ENCODE peak calls at places on chromosomes 4 and X, in nine cellular contexts. K is IMR-90, X is PC-3, Z is AG04450, C is breast epithelium, L is body of pancreas, R is OCI-LY7, O is RWPE1, Q is SK-N-SH. J is an unnamed sample.

GRCh38 chr4:159503243-159503642 is 400.4 kb downstream of the RAPGEF2 start:
- DNase-seq in K (no peak), X (peak; percentile 3), Z (no peak), C (no peak), L (no peak), R (no peak), O (no peak), Q (no peak), J (no peak)

GRCh38 chr4:184147858-184148799 is 69.5 kb downstream of the ENPP6 start:
- DNase-seq in K (peak; percentile 8), X (no peak), Z (no peak), C (no peak), L (no peak), R (peak; percentile 22), O (no peak), Q (no peak), J (no peak)

GRCh38 chrX:56554870-56555269 is 8.6 kb upstream of the UBQLN2 start:
- DNase-seq in K (no peak), X (no peak), Z (no peak), C (no peak), L (peak; percentile 2), R (no peak), O (no peak), Q (no peak), J (no peak)

GRCh38 chrX:135389717-135390116 is 32.0 kb upstream of the SMIM10L2A start:
- DNase-seq in K (no peak), X (peak; percentile 88), Z (no peak), C (no peak), L (peak; percentile 47), R (no peak), O (peak; percentile 57), Q (no peak), J (no peak)

GRCh38 chr4:179110356-179110755 is 1668.1 kb upstream of the AGA start:
- DNase-seq in K (peak; percentile 98), X (peak; percentile 57), Z (peak; percentile 88), C (no peak), L (no peak), R (no peak), O (peak; percentile 27), Q (no peak), J (no peak)

GRCh38 chrX:106802388-106803275 is at the start of gene TBC1D8B:
- DNase-seq in K (peak; percentile 92), X (peak; percentile 94), Z (peak; percentile 73), C (peak; percentile 62), L (peak; percentile 93), R (peak; percentile 75), O (peak; percentile 72), Q (peak; percentile 14), J (peak; percentile 91)

GRCh38 chr4:84535901-84536300 is 36.8 kb upstream of the NKX6-1 start:
- DNase-seq in K (no peak), X (no peak), Z (no peak), C (no peak), L (no peak), R (no peak), O (no peak), Q (no peak), J (no peak)

GRCh38 chrX:13253223-13253622 is 66.6 kb downstream of the ATXN3L start:
- DNase-seq in K (no peak), X (no peak), Z (no peak), C (no peak), L (no peak), R (no peak), O (no peak), Q (no peak), J (no peak)

GRCh38 chr4:156838761-156839160 is 132.8 kb downstream of the PDGFC start:
- DNase-seq in K (peak; percentile 13), X (no peak), Z (no peak), C (no peak), L (no peak), R (no peak), O (no peak), Q (no peak), J (no peak)

GRCh38 chrX:34560180-34560579 is 96.9 kb downstream of the TMEM47 start:
- DNase-seq in K (no peak), X (no peak), Z (no peak), C (no peak), L (no peak), R (no peak), O (no peak), Q (no peak), J (no peak)

GRCh38 chrX:38437093-38437492 is 84.7 kb downstream of the OTC start:
- DNase-seq in K (peak; percentile 0), X (peak; percentile 2), Z (no peak), C (no peak), L (no peak), R (no peak), O (no peak), Q (no peak), J (no peak)

GRCh38 chr4:40934671-40935070 is 184.9 kb downstream of the NSUN7 start:
- DNase-seq in K (no peak), X (no peak), Z (no peak), C (no peak), L (no peak), R (no peak), O (no peak), Q (no peak), J (no peak)
- H3K27ac ChIP-seq in K (no peak overlapping the region), X (no peak overlapping the region), Z (no peak overlapping the region), C (no peak overlapping the region), L (no peak overlapping the region), R (no peak overlapping the region), O (no peak overlapping the region), Q (no peak overlapping the region), J (no peak overlapping the region)

GRCh38 chr4:40204507-40205258 is 7.9 kb downstream of the RHOH start:
- DNase-seq in K (no peak), X (no peak), Z (no peak), C (no peak), L (no peak), R (peak; percentile 53), O (no peak), Q (no peak), J (no peak)

GRCh38 chr4:40202474-40202873 is 5.6 kb downstream of the RHOH start:
- DNase-seq in K (no peak), X (no peak), Z (no peak), C (no peak), L (no peak), R (peak; percentile 29), O (no peak), Q (no peak), J (no peak)

GRCh38 chr4:40201898-40202297 is 5.1 kb downstream of the RHOH start:
- DNase-seq in K (no peak), X (no peak), Z (no peak), C (no peak), L (no peak), R (peak; percentile 31), O (no peak), Q (no peak), J (no peak)

GRCh38 chr4:40206421-40206820 is 9.6 kb downstream of the RHOH start:
- DNase-seq in K (no peak), X (no peak), Z (no peak), C (no peak), L (no peak), R (no peak), O (no peak), Q (no peak), J (no peak)

DNA sequence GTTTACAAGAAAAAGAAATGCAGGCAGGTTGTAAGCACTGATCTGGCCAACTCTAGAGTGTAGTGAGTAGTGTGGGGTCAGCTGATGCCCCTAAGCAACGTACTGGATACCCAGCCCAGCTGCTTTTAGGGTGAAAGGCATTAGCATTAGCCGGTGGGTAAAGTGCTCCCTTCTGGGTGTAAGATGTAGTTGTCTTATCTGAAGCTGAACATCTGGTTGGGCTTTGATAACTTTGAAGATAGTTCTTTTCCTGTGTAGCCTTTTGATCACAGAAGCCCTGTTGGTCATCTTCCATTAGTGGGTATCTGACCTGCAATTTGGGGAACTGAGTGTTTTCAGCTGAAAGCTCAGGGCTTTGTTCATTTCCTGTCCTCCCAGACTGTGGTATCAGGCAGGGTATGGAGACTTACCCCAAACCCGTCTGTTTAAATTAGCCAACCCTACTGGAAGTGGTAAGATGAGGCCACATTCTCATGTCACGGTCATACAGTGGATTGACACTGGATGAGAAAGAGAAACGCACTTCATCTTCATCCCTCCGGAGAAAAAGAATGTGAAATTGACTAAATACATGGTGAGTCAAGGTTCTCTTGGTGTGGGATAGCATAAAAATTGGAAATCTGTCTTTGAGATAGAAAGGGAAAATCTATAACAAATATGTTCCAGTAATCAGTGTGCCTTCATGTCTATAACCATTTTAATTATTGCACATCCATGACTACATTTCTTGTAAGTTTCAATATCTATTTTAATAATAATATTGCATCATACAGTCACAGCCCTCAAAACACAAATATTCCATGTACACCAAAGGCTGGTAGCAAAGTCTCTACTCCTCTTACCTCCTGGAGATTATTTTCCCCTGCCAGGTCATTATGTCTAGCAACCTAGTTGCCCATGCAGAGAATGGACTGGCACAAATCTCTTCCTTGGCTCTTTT is 8.7 kb downstream of the RHOH start:
- DNase-seq in K (no peak), X (no peak), Z (no peak), C (no peak), L (peak; percentile 38), R (peak; percentile 88), O (no peak), Q (no peak), J (no peak)
- H3K27ac ChIP-seq in K (no peak overlapping the region), X (no peak overlapping the region), Z (no peak overlapping the region), C (peak overlapping the region; percentile 60), L (no peak overlapping the region), R (peak overlapping the region; percentile 93), O (no peak overlapping the region), Q (no peak overlapping the region), J (no peak overlapping the region)

GRCh38 chrX:17608898-17609297 is 128.4 kb upstream of the SCML1 start:
- DNase-seq in K (no peak), X (peak; percentile 83), Z (no peak), C (no peak), L (peak; percentile 81), R (no peak), O (no peak), Q (no peak), J (no peak)
- H3K27ac ChIP-seq in K (no peak overlapping the region), X (peak overlapping the region; percentile 66), Z (no peak overlapping the region), C (no peak overlapping the region), L (peak overlapping the region; percentile 59), R (no peak overlapping the region), O (no peak overlapping the region), Q (no peak overlapping the region), J (no peak overlapping the region)

GRCh38 chr4:94544811-94545210 is 93.1 kb downstream of the PDLIM5 start:
- DNase-seq in K (peak; percentile 30), X (peak; percentile 67), Z (no peak), C (no peak), L (no peak), R (no peak), O (no peak), Q (no peak), J (no peak)
- H3K27ac ChIP-seq in K (peak overlapping the region; percentile 39), X (peak overlapping the region; percentile 81), Z (no peak overlapping the region), C (peak overlapping the region; percentile 8), L (no peak overlapping the region), R (no peak overlapping the region), O (no peak overlapping the region), Q (peak overlapping the region; percentile 91), J (no peak overlapping the region)

GRCh38 chr4:48698029-48698901 is 81.8 kb downstream of the FRYL start:
- DNase-seq in K (peak; percentile 85), X (peak; percentile 81), Z (peak; percentile 52), C (no peak), L (peak; percentile 73), R (no peak), O (peak; percentile 72), Q (no peak), J (no peak)
- H3K27ac ChIP-seq in K (peak overlapping the region; percentile 5), X (peak overlapping the region; percentile 89), Z (peak overlapping the region; percentile 52), C (no peak overlapping the region), L (no peak overlapping the region), R (no peak overlapping the region), O (peak overlapping the region; percentile 86), Q (peak overlapping the region; percentile 96), J (no peak overlapping the region)

GRCh38 chrX:149631293-149632165 is at the start of gene TMEM185A:
- DNase-seq in K (peak; percentile 32), X (peak; percentile 65), Z (no peak), C (peak; percentile 57), L (peak; percentile 70), R (peak; percentile 75), O (peak; percentile 16), Q (peak; percentile 88), J (no peak)
- H3K27ac ChIP-seq in K (peak within 1 kb of the TSS; percentile 77), X (no peak within 1 kb of the TSS), Z (peak within 1 kb of the TSS; percentile 57), C (peak within 1 kb of the TSS; percentile 71), L (peak within 1 kb of the TSS; percentile 59), R (no peak within 1 kb of the TSS), O (peak within 1 kb of the TSS; percentile 65), Q (peak within 1 kb of the TSS; percentile 50), J (peak within 1 kb of the TSS; percentile 80)